ENCODE peak calls at places on chromosome 17, in six cellular contexts. One of them, this sample, is unnamed.
A peak's percentile ranks its signal among the peaks of the same experiment; 100 is the strongest.

GRCh38 chr17:10421946-10422542 is at the start of gene MYH8:
- DNase-seq in upper lobe of right lung: no peak
- DNase-seq in WERI-Rb-1: no peak
- DNase-seq in CD8-positive, alpha-beta T cell: no peak
- DNase-seq in naive thymus-derived CD4-positive, alpha-beta T cell: no peak
- DNase-seq in mammary epithelial cell: no peak
- DNase-seq in this sample: no peak

GRCh38 chr17:26792486-26792885 is 501.4 kb upstream of the WSB1 start:
- DNase-seq in WERI-Rb-1: no peak
- DNase-seq in mammary epithelial cell: peak; percentile 19
- DNase-seq in CD8-positive, alpha-beta T cell: no peak
- DNase-seq in upper lobe of right lung: no peak
- DNase-seq in naive thymus-derived CD4-positive, alpha-beta T cell: no peak
- DNase-seq in this sample: no peak

GRCh38 chr17:61744252-61744651 is 119.1 kb downstream of the BRIP1 start:
- DNase-seq in mammary epithelial cell: no peak
- DNase-seq in WERI-Rb-1: no peak
- DNase-seq in CD8-positive, alpha-beta T cell: no peak
- DNase-seq in naive thymus-derived CD4-positive, alpha-beta T cell: no peak
- DNase-seq in upper lobe of right lung: no peak
- DNase-seq in this sample: no peak

GRCh38 chr17:61091096-61091495 is 308.5 kb upstream of the TBX2 start:
- DNase-seq in naive thymus-derived CD4-positive, alpha-beta T cell: no peak
- DNase-seq in mammary epithelial cell: no peak
- DNase-seq in upper lobe of right lung: no peak
- DNase-seq in WERI-Rb-1: no peak
- DNase-seq in CD8-positive, alpha-beta T cell: no peak
- DNase-seq in this sample: no peak

GRCh38 chr17:63973930-63974593 is 1.3 kb upstream of the SCN4A start:
- DNase-seq in CD8-positive, alpha-beta T cell: no peak
- DNase-seq in naive thymus-derived CD4-positive, alpha-beta T cell: no peak
- DNase-seq in mammary epithelial cell: peak; percentile 43
- DNase-seq in upper lobe of right lung: no peak
- DNase-seq in WERI-Rb-1: no peak
- DNase-seq in this sample: no peak

GRCh38 chr17:63154586-63155244 is 188.7 kb downstream of the TANC2 start:
- DNase-seq in CD8-positive, alpha-beta T cell: no peak
- DNase-seq in mammary epithelial cell: no peak
- DNase-seq in upper lobe of right lung: no peak
- DNase-seq in WERI-Rb-1: no peak
- DNase-seq in naive thymus-derived CD4-positive, alpha-beta T cell: no peak
- DNase-seq in this sample: no peak

GRCh38 chr17:55632893-55633292 is 89.8 kb downstream of the TMEM100 start:
- DNase-seq in WERI-Rb-1: no peak
- DNase-seq in upper lobe of right lung: no peak
- DNase-seq in CD8-positive, alpha-beta T cell: no peak
- DNase-seq in mammary epithelial cell: peak; percentile 32
- DNase-seq in naive thymus-derived CD4-positive, alpha-beta T cell: no peak
- DNase-seq in this sample: no peak

GRCh38 chr17:27512511-27513346 is 56.5 kb downstream of the KSR1 start:
- DNase-seq in CD8-positive, alpha-beta T cell: no peak
- DNase-seq in naive thymus-derived CD4-positive, alpha-beta T cell: no peak
- DNase-seq in mammary epithelial cell: no peak
- DNase-seq in WERI-Rb-1: no peak
- DNase-seq in upper lobe of right lung: no peak
- DNase-seq in this sample: no peak

GRCh38 chr17:50129946-50130777 is at the start of gene SAMD14:
- DNase-seq in CD8-positive, alpha-beta T cell: peak; percentile 51
- DNase-seq in mammary epithelial cell: no peak
- DNase-seq in upper lobe of right lung: peak; percentile 69
- DNase-seq in WERI-Rb-1: peak; percentile 61
- DNase-seq in naive thymus-derived CD4-positive, alpha-beta T cell: peak; percentile 53
- DNase-seq in this sample: no peak

GRCh38 chr17:16881239-16881924 is 90.5 kb downstream of the TNFRSF13B start:
- DNase-seq in upper lobe of right lung: peak; percentile 18
- DNase-seq in CD8-positive, alpha-beta T cell: no peak
- DNase-seq in mammary epithelial cell: no peak
- DNase-seq in naive thymus-derived CD4-positive, alpha-beta T cell: no peak
- DNase-seq in WERI-Rb-1: no peak
- DNase-seq in this sample: no peak

GRCh38 chr17:14118951-14119350 is 49.6 kb downstream of the COX10 start:
- DNase-seq in WERI-Rb-1: no peak
- DNase-seq in naive thymus-derived CD4-positive, alpha-beta T cell: peak; percentile 40
- DNase-seq in mammary epithelial cell: no peak
- DNase-seq in CD8-positive, alpha-beta T cell: no peak
- DNase-seq in upper lobe of right lung: no peak
- DNase-seq in this sample: no peak

GRCh38 chr17:8151641-8152111 is 528 bp downstream of the PER1 start:
- DNase-seq in WERI-Rb-1: no peak
- DNase-seq in mammary epithelial cell: peak; percentile 50
- DNase-seq in naive thymus-derived CD4-positive, alpha-beta T cell: peak; percentile 56
- DNase-seq in upper lobe of right lung: peak; percentile 93
- DNase-seq in CD8-positive, alpha-beta T cell: peak; percentile 46
- DNase-seq in this sample: peak; percentile 50
- H3K27ac ChIP-seq in WERI-Rb-1: peak overlapping the region; percentile 53
- H3K27ac ChIP-seq in mammary epithelial cell: peak overlapping the region; percentile 100
- H3K27ac ChIP-seq in naive thymus-derived CD4-positive, alpha-beta T cell: peak overlapping the region; percentile 95
- H3K27ac ChIP-seq in upper lobe of right lung: peak overlapping the region; percentile 100
- H3K27ac ChIP-seq in CD8-positive, alpha-beta T cell: peak overlapping the region; percentile 100
- H3K27ac ChIP-seq in this sample: peak overlapping the region; percentile 100

GRCh38 chr17:51346218-51346982 is 86.1 kb downstream of the UTP18 start:
- DNase-seq in CD8-positive, alpha-beta T cell: no peak
- DNase-seq in WERI-Rb-1: no peak
- DNase-seq in upper lobe of right lung: no peak
- DNase-seq in naive thymus-derived CD4-positive, alpha-beta T cell: no peak
- DNase-seq in mammary epithelial cell: no peak
- DNase-seq in this sample: no peak
- H3K27ac ChIP-seq in CD8-positive, alpha-beta T cell: no peak overlapping the region
- H3K27ac ChIP-seq in WERI-Rb-1: no peak overlapping the region
- H3K27ac ChIP-seq in upper lobe of right lung: no peak overlapping the region
- H3K27ac ChIP-seq in naive thymus-derived CD4-positive, alpha-beta T cell: no peak overlapping the region
- H3K27ac ChIP-seq in mammary epithelial cell: no peak overlapping the region
- H3K27ac ChIP-seq in this sample: peak overlapping the region; percentile 83

GRCh38 chr17:77409282-77410161 is 268.8 kb downstream of the SEC14L1 start:
- DNase-seq in CD8-positive, alpha-beta T cell: no peak
- DNase-seq in WERI-Rb-1: no peak
- DNase-seq in mammary epithelial cell: peak; percentile 62
- DNase-seq in naive thymus-derived CD4-positive, alpha-beta T cell: peak; percentile 44
- DNase-seq in upper lobe of right lung: peak; percentile 82
- DNase-seq in this sample: no peak
- H3K27ac ChIP-seq in CD8-positive, alpha-beta T cell: peak overlapping the region; percentile 42
- H3K27ac ChIP-seq in WERI-Rb-1: no peak overlapping the region
- H3K27ac ChIP-seq in mammary epithelial cell: peak overlapping the region; percentile 48
- H3K27ac ChIP-seq in naive thymus-derived CD4-positive, alpha-beta T cell: peak overlapping the region; percentile 81
- H3K27ac ChIP-seq in upper lobe of right lung: peak overlapping the region; percentile 31
- H3K27ac ChIP-seq in this sample: no peak overlapping the region

DNA sequence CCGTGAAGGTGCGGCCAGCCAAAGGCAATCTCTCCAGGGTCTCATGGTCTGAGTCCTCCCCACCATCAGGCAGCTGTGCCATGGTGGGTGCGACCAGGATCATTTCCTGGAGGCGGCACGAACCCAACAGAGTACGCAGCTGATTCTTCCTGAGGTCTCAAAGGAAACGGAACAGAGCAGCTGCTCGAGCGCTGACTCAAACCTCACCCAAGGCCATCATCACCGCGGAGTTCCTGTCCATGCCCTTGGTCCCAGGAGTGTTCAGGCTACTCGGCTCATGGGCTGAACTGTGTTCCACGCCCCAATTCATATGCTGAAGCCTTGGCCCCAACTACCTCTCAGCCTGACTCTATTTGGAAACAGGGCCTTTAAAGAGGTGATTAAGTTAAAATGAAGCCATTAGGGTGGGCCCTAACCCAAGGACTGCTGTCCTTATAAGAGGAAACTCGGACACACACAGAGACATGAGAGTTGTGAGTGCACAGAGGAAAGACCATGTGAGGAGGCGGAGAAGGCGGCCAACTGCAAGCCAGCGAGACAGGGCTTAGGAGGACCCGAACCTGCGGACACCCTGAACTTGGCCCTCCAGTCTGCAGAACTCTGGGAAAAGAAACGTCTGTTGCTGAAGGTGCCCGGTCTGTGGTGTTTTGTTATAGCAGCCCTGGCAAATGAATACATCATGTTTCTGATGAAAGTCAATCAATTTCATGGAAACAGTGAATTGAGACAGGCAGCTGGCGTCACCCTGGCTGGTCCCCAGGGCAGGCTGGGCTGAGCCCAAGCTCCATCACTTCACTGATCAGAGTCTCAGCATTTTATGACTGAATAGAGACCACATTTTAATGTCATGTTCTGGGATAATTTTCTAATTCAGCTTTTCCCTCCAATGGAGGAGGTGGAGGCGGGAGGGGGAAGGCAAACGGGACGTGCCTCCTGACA is 13.7 kb downstream of the MXRA7 start:
- DNase-seq in naive thymus-derived CD4-positive, alpha-beta T cell: no peak
- DNase-seq in mammary epithelial cell: no peak
- DNase-seq in CD8-positive, alpha-beta T cell: no peak
- DNase-seq in WERI-Rb-1: no peak
- DNase-seq in upper lobe of right lung: no peak
- DNase-seq in this sample: no peak
- H3K27ac ChIP-seq in naive thymus-derived CD4-positive, alpha-beta T cell: no peak overlapping the region
- H3K27ac ChIP-seq in mammary epithelial cell: no peak overlapping the region
- H3K27ac ChIP-seq in CD8-positive, alpha-beta T cell: no peak overlapping the region
- H3K27ac ChIP-seq in WERI-Rb-1: peak overlapping the region; percentile 69
- H3K27ac ChIP-seq in upper lobe of right lung: peak overlapping the region; percentile 63
- H3K27ac ChIP-seq in this sample: peak overlapping the region; percentile 31

GRCh38 chr17:47279062-47279801 is 25.6 kb downstream of the ITGB3 start:
- DNase-seq in WERI-Rb-1: no peak
- DNase-seq in upper lobe of right lung: peak; percentile 73
- DNase-seq in CD8-positive, alpha-beta T cell: no peak
- DNase-seq in naive thymus-derived CD4-positive, alpha-beta T cell: no peak
- DNase-seq in mammary epithelial cell: peak; percentile 99
- DNase-seq in this sample: no peak
- H3K27ac ChIP-seq in WERI-Rb-1: no peak overlapping the region
- H3K27ac ChIP-seq in upper lobe of right lung: peak overlapping the region; percentile 80
- H3K27ac ChIP-seq in CD8-positive, alpha-beta T cell: no peak overlapping the region
- H3K27ac ChIP-seq in naive thymus-derived CD4-positive, alpha-beta T cell: no peak overlapping the region
- H3K27ac ChIP-seq in mammary epithelial cell: peak overlapping the region; percentile 56
- H3K27ac ChIP-seq in this sample: peak overlapping the region; percentile 63